ENCODE peak calls at places on chromosomes 4 and X, in ten cellular contexts. V, K, M, B, A, C, I, P, S and R are unnamed samples.

GRCh38 chr4:77538574-77539157 is 67.0 kb upstream of the CXCL13 start:
- DNase-seq in V (no peak), K (no peak), M (peak), B (peak), A (peak), C (no peak), I (no peak), P (no peak), S (no peak), R (peak)

GRCh38 chr4:6335040-6335590 is 65.5 kb downstream of the WFS1 start:
- DNase-seq in V (no peak), K (no peak), M (no peak), B (no peak), A (no peak), C (no peak), I (no peak), P (no peak), S (no peak), R (no peak)

GRCh38 chrX:110383414-110383813 is 24.8 kb downstream of the RTL9 start:
- DNase-seq in V (peak), K (peak), M (peak), B (peak), A (no peak), C (no peak), I (no peak), P (no peak), S (no peak), R (no peak)

GRCh38 chr4:154492288-154492687 is 689 bp upstream of the DCHS2 start:
- DNase-seq in V (no peak), K (no peak), M (no peak), B (no peak), A (no peak), C (no peak), I (no peak), P (no peak), S (peak), R (no peak)

GRCh38 chr4:168560835-168561210 is 64.0 kb downstream of the PALLD start:
- DNase-seq in V (no peak), K (no peak), M (no peak), B (no peak), A (no peak), C (no peak), I (no peak), P (no peak), S (no peak), R (no peak)

GRCh38 chr4:123452585-123452984 is 56.0 kb downstream of the SPRY1 start:
- DNase-seq in V (peak), K (peak), M (peak), B (peak), A (peak), C (peak), I (peak), P (no peak), S (peak), R (no peak)

GRCh38 chrX:51860679-51861078 is 32.7 kb upstream of the MAGED1 start:
- DNase-seq in V (no peak), K (peak), M (peak), B (peak), A (peak), C (no peak), I (no peak), P (no peak), S (peak), R (peak)

GRCh38 chrX:57286507-57287251 is at the start of gene FAAH2:
- DNase-seq in V (no peak), K (no peak), M (no peak), B (no peak), A (no peak), C (peak), I (no peak), P (no peak), S (no peak), R (peak)

GRCh38 chrX:137363559-137363958 is 202.4 kb upstream of the ZIC3 start:
- DNase-seq in V (no peak), K (no peak), M (no peak), B (no peak), A (no peak), C (no peak), I (no peak), P (no peak), S (no peak), R (no peak)

GRCh38 chr4:152063301-152064235 is 302.8 kb upstream of the GATB start:
- DNase-seq in V (no peak), K (no peak), M (no peak), B (peak), A (peak), C (no peak), I (no peak), P (no peak), S (peak), R (peak)

GRCh38 chr4:54094449-54094848 is 5.5 kb upstream of the GSX2 start:
- DNase-seq in V (no peak), K (no peak), M (no peak), B (no peak), A (no peak), C (no peak), I (no peak), P (no peak), S (no peak), R (no peak)

GRCh38 chrX:100864967-100865366 is 9.2 kb downstream of the NOX1 start:
- DNase-seq in V (no peak), K (peak), M (peak), B (peak), A (peak), C (no peak), I (no peak), P (no peak), S (no peak), R (no peak)

GRCh38 chr4:94827481-94828110 is 69.8 kb downstream of the BMPR1B start:
- DNase-seq in V (peak), K (peak), M (peak), B (peak), A (peak), C (peak), I (no peak), P (no peak), S (no peak), R (no peak)

GRCh38 chr4:142406051-142406549 is 440.0 kb downstream of the INPP4B start:
- DNase-seq in V (no peak), K (no peak), M (no peak), B (peak), A (no peak), C (no peak), I (no peak), P (no peak), S (no peak), R (no peak)

GRCh38 chrX:68292471-68292870 is 140.8 kb downstream of the OPHN1 start:
- DNase-seq in V (no peak), K (peak), M (peak), B (peak), A (no peak), C (no peak), I (no peak), P (no peak), S (no peak), R (no peak)

GRCh38 chr4:21819086-21819485 is 129.5 kb downstream of the KCNIP4 start:
- DNase-seq in V (no peak), K (no peak), M (peak), B (peak), A (no peak), C (no peak), I (peak), P (peak), S (no peak), R (no peak)

GRCh38 chrX:97616883-97617510 is 733.3 kb downstream of the RPA4 start:
- DNase-seq in V (peak), K (peak), M (peak), B (peak), A (peak), C (peak), I (no peak), P (no peak), S (no peak), R (no peak)

GRCh38 chr4:23937173-23937572 is 47.3 kb upstream of the PPARGC1A start:
- DNase-seq in V (peak), K (peak), M (peak), B (no peak), A (no peak), C (no peak), I (no peak), P (no peak), S (no peak), R (no peak)

GRCh38 chr4:6925357-6925836 is 15.8 kb downstream of the TBC1D14 start:
- DNase-seq in V (no peak), K (no peak), M (no peak), B (no peak), A (no peak), C (no peak), I (peak), P (no peak), S (no peak), R (no peak)

GRCh38 chrX:123731987-123732678 is 719 bp downstream of the THOC2 start:
- DNase-seq in V (no peak), K (peak), M (no peak), B (peak), A (no peak), C (no peak), I (peak), P (no peak), S (peak), R (peak)

GRCh38 chr4:173195132-173195531 is 26.5 kb downstream of the GALNT7 start:
- DNase-seq in V (no peak), K (no peak), M (no peak), B (no peak), A (no peak), C (no peak), I (no peak), P (no peak), S (no peak), R (no peak)

GRCh38 chr4:173194175-173194574 is 25.6 kb downstream of the GALNT7 start:
- DNase-seq in V (no peak), K (no peak), M (no peak), B (no peak), A (no peak), C (no peak), I (no peak), P (no peak), S (no peak), R (no peak)

GRCh38 chr4:173195708-173196107 is 27.1 kb downstream of the GALNT7 start:
- DNase-seq in V (no peak), K (no peak), M (no peak), B (no peak), A (no peak), C (no peak), I (no peak), P (no peak), S (no peak), R (no peak)

GRCh38 chr4:173191623-173192041 is 23.0 kb downstream of the GALNT7 start:
- DNase-seq in V (no peak), K (peak), M (peak), B (peak), A (no peak), C (no peak), I (no peak), P (no peak), S (no peak), R (peak)

GRCh38 chr4:173192375-173193162 is 24.0 kb downstream of the GALNT7 start:
- DNase-seq in V (no peak), K (no peak), M (no peak), B (no peak), A (no peak), C (no peak), I (no peak), P (no peak), S (no peak), R (no peak)
- H3K4me3 ChIP-seq in V (no peak), K (no peak), M (no peak), B (no peak), A (no peak), C (no peak), I (no peak), P (no peak), S (no peak), R (no peak)

DNA sequence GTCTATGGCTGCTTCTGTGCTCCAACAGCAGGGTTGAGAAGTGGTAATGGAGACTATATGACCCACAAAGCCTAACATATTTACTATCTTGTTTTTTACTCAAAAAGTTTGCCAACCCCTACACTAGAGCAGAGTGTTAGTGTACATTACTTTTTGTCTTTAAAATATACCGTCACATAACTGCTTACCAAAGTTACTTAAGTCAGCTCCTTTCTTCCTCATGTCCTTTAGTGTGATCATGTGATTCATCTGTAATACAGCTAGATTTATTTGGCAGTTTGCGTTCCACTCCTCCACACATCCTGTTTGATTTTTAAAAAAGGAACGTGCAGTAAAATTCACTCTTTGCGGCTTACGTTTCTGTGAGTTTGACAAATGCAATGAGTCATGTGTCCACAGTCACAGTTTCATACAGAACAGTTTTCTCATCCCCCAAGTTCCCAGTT is 162.4 kb upstream of the GPRIN3 start:
- DNase-seq in V (peak), K (peak), M (peak), B (peak), A (peak), C (peak), I (no peak), P (no peak), S (no peak), R (peak)
- H3K4me3 ChIP-seq in V (no peak), K (peak), M (no peak), B (no peak), A (no peak), C (peak), I (no peak), P (no peak), S (no peak), R (no peak)

GRCh38 chr4:26721685-26722084 is 137.8 kb downstream of the TBC1D19 start:
- DNase-seq in V (no peak), K (no peak), M (no peak), B (no peak), A (no peak), C (no peak), I (no peak), P (no peak), S (no peak), R (no peak)
- H3K4me3 ChIP-seq in V (no peak), K (no peak), M (no peak), B (no peak), A (no peak), C (no peak), I (no peak), P (no peak), S (no peak), R (no peak)

GRCh38 chr4:145153181-145153903 is 27.0 kb downstream of the OTUD4 start:
- DNase-seq in V (no peak), K (peak), M (no peak), B (peak), A (no peak), C (no peak), I (no peak), P (no peak), S (no peak), R (no peak)
- H3K4me3 ChIP-seq in V (no peak), K (no peak), M (no peak), B (no peak), A (no peak), C (no peak), I (no peak), P (no peak), S (no peak), R (no peak)

GRCh38 chr4:72954811-72955210 is 114.7 kb downstream of the COX18 start:
- DNase-seq in V (peak), K (no peak), M (no peak), B (peak), A (no peak), C (no peak), I (no peak), P (no peak), S (no peak), R (no peak)
- H3K4me3 ChIP-seq in V (no peak), K (no peak), M (no peak), B (no peak), A (no peak), C (no peak), I (no peak), P (no peak), S (no peak), R (no peak)

GRCh38 chrX:70973221-70973620 is 42.3 kb upstream of the SLC7A3 start:
- DNase-seq in V (no peak), K (peak), M (no peak), B (no peak), A (no peak), C (no peak), I (no peak), P (no peak), S (no peak), R (no peak)

GRCh38 chrX:70969635-70970481 is 39.0 kb upstream of the SLC7A3 start:
- DNase-seq in V (no peak), K (no peak), M (no peak), B (no peak), A (no peak), C (no peak), I (no peak), P (no peak), S (no peak), R (no peak)

GRCh38 chrX:70970482-70970999 is 39.6 kb upstream of the SLC7A3 start:
- DNase-seq in V (no peak), K (peak), M (peak), B (peak), A (no peak), C (no peak), I (no peak), P (no peak), S (peak), R (peak)
- H3K4me3 ChIP-seq in V (no peak), K (no peak), M (no peak), B (no peak), A (no peak), C (no peak), I (no peak), P (no peak), S (no peak), R (no peak)

GRCh38 chr4:165207431-165208321 is at the start of gene KLHL2:
- DNase-seq in V (no peak), K (peak), M (peak), B (peak), A (no peak), C (no peak), I (peak), P (peak), S (peak), R (peak)
- H3K4me3 ChIP-seq in V (peak), K (peak), M (peak), B (peak), A (peak), C (peak), I (peak), P (peak), S (peak), R (peak)

GRCh38 chrX:21748235-21748634 is 9.7 kb downstream of the SMPX start:
- DNase-seq in V (no peak), K (no peak), M (no peak), B (no peak), A (no peak), C (no peak), I (no peak), P (no peak), S (no peak), R (no peak)

GRCh38 chrX:21744721-21745120 is 13.2 kb downstream of the SMPX start:
- DNase-seq in V (no peak), K (no peak), M (no peak), B (no peak), A (no peak), C (no peak), I (no peak), P (no peak), S (no peak), R (no peak)

GRCh38 chrX:21745756-21746155 is 12.2 kb downstream of the SMPX start:
- DNase-seq in V (no peak), K (peak), M (peak), B (peak), A (no peak), C (no peak), I (no peak), P (no peak), S (peak), R (peak)

GRCh38 chrX:21749924-21750323 is 8.0 kb downstream of the SMPX start:
- DNase-seq in V (no peak), K (no peak), M (no peak), B (no peak), A (no peak), C (no peak), I (no peak), P (no peak), S (no peak), R (no peak)

GRCh38 chrX:21747523-21747922 is 10.4 kb downstream of the SMPX start:
- DNase-seq in V (no peak), K (no peak), M (no peak), B (peak), A (no peak), C (no peak), I (no peak), P (no peak), S (no peak), R (peak)
- H3K4me3 ChIP-seq in V (no peak), K (no peak), M (no peak), B (no peak), A (no peak), C (no peak), I (no peak), P (no peak), S (no peak), R (no peak)